ENCODE peak calls at places on chromosomes 16 and 17, in nine cellular contexts. One of them, this sample, is unnamed.

GRCh38 chr17:9475259-9475658 is 100.4 kb downstream of the STX8 start:
- DNase-seq in IMR-90: no peak
- DNase-seq in heart left ventricle: no peak
- DNase-seq in H1: no peak
- DNase-seq in GM13976: no peak
- DNase-seq in fibroblast of the aortic adventitia: peak; percentile 25
- DNase-seq in OCI-LY7: no peak
- DNase-seq in colonic mucosa: no peak
- DNase-seq in tibial nerve: no peak
- DNase-seq in this sample: no peak

GRCh38 chr16:84838383-84838948 is 18.7 kb downstream of the CRISPLD2 start:
- DNase-seq in fibroblast of the aortic adventitia: no peak
- DNase-seq in tibial nerve: no peak
- DNase-seq in GM13976: no peak
- DNase-seq in colonic mucosa: no peak
- DNase-seq in IMR-90: no peak
- DNase-seq in OCI-LY7: no peak
- DNase-seq in heart left ventricle: no peak
- DNase-seq in H1: no peak
- DNase-seq in this sample: no peak

GRCh38 chr16:48862087-48862532 is 252.1 kb upstream of the N4BP1 start:
- DNase-seq in tibial nerve: no peak
- DNase-seq in fibroblast of the aortic adventitia: peak; percentile 12
- DNase-seq in OCI-LY7: no peak
- DNase-seq in H1: peak; percentile 29
- DNase-seq in colonic mucosa: peak; percentile 17
- DNase-seq in GM13976: no peak
- DNase-seq in IMR-90: peak; percentile 80
- DNase-seq in heart left ventricle: no peak
- DNase-seq in this sample: no peak

GRCh38 chr16:84116720-84117481 is at the start of gene MBTPS1:
- DNase-seq in tibial nerve: peak; percentile 93
- DNase-seq in IMR-90: peak; percentile 97
- DNase-seq in fibroblast of the aortic adventitia: peak; percentile 96
- DNase-seq in heart left ventricle: peak; percentile 99
- DNase-seq in colonic mucosa: peak; percentile 98
- DNase-seq in GM13976: peak; percentile 98
- DNase-seq in H1: peak; percentile 91
- DNase-seq in OCI-LY7: peak; percentile 97
- DNase-seq in this sample: peak; percentile 99

GRCh38 chr16:53769185-53769584 is 65.2 kb downstream of the FTO start:
- DNase-seq in colonic mucosa: no peak
- DNase-seq in IMR-90: no peak
- DNase-seq in tibial nerve: no peak
- DNase-seq in fibroblast of the aortic adventitia: no peak
- DNase-seq in GM13976: no peak
- DNase-seq in heart left ventricle: no peak
- DNase-seq in OCI-LY7: no peak
- DNase-seq in H1: no peak
- DNase-seq in this sample: no peak

GRCh38 chr16:56689171-56689570 is 6.9 kb downstream of the MT1X start:
- DNase-seq in IMR-90: no peak
- DNase-seq in colonic mucosa: no peak
- DNase-seq in tibial nerve: no peak
- DNase-seq in H1: no peak
- DNase-seq in GM13976: no peak
- DNase-seq in fibroblast of the aortic adventitia: no peak
- DNase-seq in OCI-LY7: no peak
- DNase-seq in heart left ventricle: no peak
- DNase-seq in this sample: no peak

GRCh38 chr17:9200699-9201359 is 179.5 kb downstream of the NTN1 start:
- DNase-seq in tibial nerve: no peak
- DNase-seq in colonic mucosa: no peak
- DNase-seq in GM13976: peak; percentile 66
- DNase-seq in H1: no peak
- DNase-seq in fibroblast of the aortic adventitia: no peak
- DNase-seq in OCI-LY7: no peak
- DNase-seq in heart left ventricle: no peak
- DNase-seq in IMR-90: no peak
- DNase-seq in this sample: no peak

GRCh38 chr17:77882481-77883212 is 75.9 kb upstream of the TNRC6C start:
- DNase-seq in H1: no peak
- DNase-seq in tibial nerve: peak; percentile 40
- DNase-seq in heart left ventricle: peak; percentile 74
- DNase-seq in fibroblast of the aortic adventitia: peak; percentile 95
- DNase-seq in IMR-90: peak; percentile 61
- DNase-seq in GM13976: peak; percentile 84
- DNase-seq in OCI-LY7: peak; percentile 83
- DNase-seq in colonic mucosa: peak; percentile 51
- DNase-seq in this sample: no peak

GRCh38 chr17:55284001-55284884 is 19.5 kb downstream of the HLF start:
- DNase-seq in IMR-90: no peak
- DNase-seq in OCI-LY7: peak; percentile 13
- DNase-seq in colonic mucosa: no peak
- DNase-seq in GM13976: no peak
- DNase-seq in fibroblast of the aortic adventitia: no peak
- DNase-seq in tibial nerve: no peak
- DNase-seq in heart left ventricle: no peak
- DNase-seq in H1: no peak
- DNase-seq in this sample: no peak

GRCh38 chr16:89720520-89720858 is 209 bp downstream of the VPS9D1 start:
- DNase-seq in colonic mucosa: peak; percentile 74
- DNase-seq in tibial nerve: no peak
- DNase-seq in heart left ventricle: peak; percentile 61
- DNase-seq in OCI-LY7: no peak
- DNase-seq in H1: no peak
- DNase-seq in GM13976: no peak
- DNase-seq in IMR-90: no peak
- DNase-seq in fibroblast of the aortic adventitia: no peak
- DNase-seq in this sample: peak; percentile 68

GRCh38 chr17:8266648-8267479 is 17.8 kb downstream of the PFAS start:
- DNase-seq in fibroblast of the aortic adventitia: no peak
- DNase-seq in H1: no peak
- DNase-seq in IMR-90: no peak
- DNase-seq in OCI-LY7: no peak
- DNase-seq in GM13976: no peak
- DNase-seq in colonic mucosa: no peak
- DNase-seq in heart left ventricle: no peak
- DNase-seq in tibial nerve: no peak
- DNase-seq in this sample: no peak

GRCh38 chr17:75910699-75911098 is 6.0 kb upstream of the MRPL38 start:
- DNase-seq in H1: no peak
- DNase-seq in fibroblast of the aortic adventitia: no peak
- DNase-seq in tibial nerve: no peak
- DNase-seq in IMR-90: no peak
- DNase-seq in OCI-LY7: no peak
- DNase-seq in colonic mucosa: no peak
- DNase-seq in GM13976: no peak
- DNase-seq in heart left ventricle: no peak
- DNase-seq in this sample: no peak

GRCh38 chr16:65126845-65127624 is 5.2 kb upstream of the CDH11 start:
- DNase-seq in GM13976: no peak
- DNase-seq in IMR-90: no peak
- DNase-seq in OCI-LY7: no peak
- DNase-seq in heart left ventricle: no peak
- DNase-seq in fibroblast of the aortic adventitia: no peak
- DNase-seq in H1: no peak
- DNase-seq in colonic mucosa: no peak
- DNase-seq in tibial nerve: no peak
- DNase-seq in this sample: no peak
- TF ChIP-seq CTCF in GM13976: no peak
- TF ChIP-seq CTCF in IMR-90: peak; percentile 11
- TF ChIP-seq CTCF in OCI-LY7: peak; percentile 53
- TF ChIP-seq CTCF in heart left ventricle: peak; percentile 21
- TF ChIP-seq CTCF in fibroblast of the aortic adventitia: peak; percentile 43
- TF ChIP-seq CTCF in H1: no peak
- TF ChIP-seq CTCF in colonic mucosa: peak; percentile 17
- TF ChIP-seq CTCF in tibial nerve: no peak
- TF ChIP-seq CTCF in this sample: peak; percentile 71

GRCh38 chr17:3635474-3636153 is 436 bp downstream of the SHPK start:
- DNase-seq in colonic mucosa: peak; percentile 66
- DNase-seq in IMR-90: no peak
- DNase-seq in heart left ventricle: no peak
- DNase-seq in H1: no peak
- DNase-seq in fibroblast of the aortic adventitia: no peak
- DNase-seq in tibial nerve: no peak
- DNase-seq in GM13976: peak; percentile 50
- DNase-seq in OCI-LY7: no peak
- DNase-seq in this sample: no peak
- TF ChIP-seq CTCF in colonic mucosa: no peak
- TF ChIP-seq CTCF in IMR-90: no peak
- TF ChIP-seq CTCF in heart left ventricle: no peak
- TF ChIP-seq CTCF in H1: no peak
- TF ChIP-seq CTCF in fibroblast of the aortic adventitia: no peak
- TF ChIP-seq CTCF in tibial nerve: no peak
- TF ChIP-seq CTCF in GM13976: no peak
- TF ChIP-seq CTCF in OCI-LY7: peak; percentile 17
- TF ChIP-seq CTCF in this sample: no peak

GRCh38 chr16:25260416-25260815 is 2.8 kb upstream of the ZKSCAN2 start:
- DNase-seq in heart left ventricle: no peak
- DNase-seq in IMR-90: peak; percentile 34
- DNase-seq in colonic mucosa: no peak
- DNase-seq in OCI-LY7: no peak
- DNase-seq in GM13976: no peak
- DNase-seq in tibial nerve: no peak
- DNase-seq in H1: no peak
- DNase-seq in fibroblast of the aortic adventitia: no peak
- DNase-seq in this sample: no peak

GRCh38 chr16:25257504-25257955 is at the start of gene ZKSCAN2:
- DNase-seq in tibial nerve: peak; percentile 73
- DNase-seq in OCI-LY7: peak; percentile 92
- DNase-seq in H1: peak; percentile 54
- DNase-seq in GM13976: peak; percentile 93
- DNase-seq in heart left ventricle: peak; percentile 93
- DNase-seq in colonic mucosa: peak; percentile 94
- DNase-seq in fibroblast of the aortic adventitia: peak; percentile 84
- DNase-seq in IMR-90: peak; percentile 86
- DNase-seq in this sample: peak; percentile 74

GRCh38 chr16:25257956-25258855 is 561 bp upstream of the ZKSCAN2 start:
- DNase-seq in colonic mucosa: peak; percentile 80
- DNase-seq in tibial nerve: peak; percentile 64
- DNase-seq in heart left ventricle: peak; percentile 79
- DNase-seq in OCI-LY7: peak; percentile 90
- DNase-seq in GM13976: peak; percentile 89
- DNase-seq in IMR-90: peak; percentile 87
- DNase-seq in fibroblast of the aortic adventitia: peak; percentile 86
- DNase-seq in H1: peak; percentile 60
- DNase-seq in this sample: peak; percentile 85

GRCh38 chr16:25258856-25259179 is 1.2 kb upstream of the ZKSCAN2 start:
- DNase-seq in IMR-90: no peak
- DNase-seq in heart left ventricle: no peak
- DNase-seq in fibroblast of the aortic adventitia: no peak
- DNase-seq in H1: no peak
- DNase-seq in OCI-LY7: peak; percentile 39
- DNase-seq in tibial nerve: no peak
- DNase-seq in colonic mucosa: no peak
- DNase-seq in GM13976: no peak
- DNase-seq in this sample: no peak

GRCh38 chr16:25256821-25257503 is 683 bp downstream of the ZKSCAN2 start:
- DNase-seq in tibial nerve: no peak
- DNase-seq in OCI-LY7: peak; percentile 34
- DNase-seq in H1: no peak
- DNase-seq in heart left ventricle: peak; percentile 19
- DNase-seq in IMR-90: peak; percentile 15
- DNase-seq in GM13976: peak; percentile 28
- DNase-seq in colonic mucosa: peak; percentile 24
- DNase-seq in fibroblast of the aortic adventitia: peak; percentile 16
- DNase-seq in this sample: no peak
- TF ChIP-seq CTCF in tibial nerve: no peak
- TF ChIP-seq CTCF in OCI-LY7: peak; percentile 49
- TF ChIP-seq CTCF in H1: no peak
- TF ChIP-seq CTCF in heart left ventricle: no peak
- TF ChIP-seq CTCF in IMR-90: no peak
- TF ChIP-seq CTCF in GM13976: no peak
- TF ChIP-seq CTCF in colonic mucosa: no peak
- TF ChIP-seq CTCF in fibroblast of the aortic adventitia: peak; percentile 34
- TF ChIP-seq CTCF in this sample: no peak

GRCh38 chr17:81957691-81958432 is 3.1 kb downstream of the NOTUM start:
- DNase-seq in H1: no peak
- DNase-seq in heart left ventricle: no peak
- DNase-seq in OCI-LY7: no peak
- DNase-seq in colonic mucosa: no peak
- DNase-seq in IMR-90: no peak
- DNase-seq in fibroblast of the aortic adventitia: no peak
- DNase-seq in tibial nerve: no peak
- DNase-seq in GM13976: no peak
- DNase-seq in this sample: no peak

GRCh38 chr17:81959362-81960129 is 1.4 kb downstream of the NOTUM start:
- DNase-seq in OCI-LY7: peak; percentile 83
- DNase-seq in tibial nerve: peak; percentile 50
- DNase-seq in heart left ventricle: peak; percentile 78
- DNase-seq in colonic mucosa: peak; percentile 74
- DNase-seq in H1: no peak
- DNase-seq in fibroblast of the aortic adventitia: peak; percentile 29
- DNase-seq in IMR-90: peak; percentile 24
- DNase-seq in GM13976: peak; percentile 92
- DNase-seq in this sample: peak; percentile 65

GRCh38 chr17:81956607-81957589 is 4.1 kb downstream of the NOTUM start:
- DNase-seq in heart left ventricle: no peak
- DNase-seq in H1: no peak
- DNase-seq in OCI-LY7: no peak
- DNase-seq in colonic mucosa: no peak
- DNase-seq in tibial nerve: no peak
- DNase-seq in IMR-90: no peak
- DNase-seq in fibroblast of the aortic adventitia: no peak
- DNase-seq in GM13976: no peak
- DNase-seq in this sample: no peak

GRCh38 chr17:81960130-81960958 is 643 bp downstream of the NOTUM start:
- DNase-seq in colonic mucosa: no peak
- DNase-seq in OCI-LY7: no peak
- DNase-seq in IMR-90: no peak
- DNase-seq in GM13976: no peak
- DNase-seq in tibial nerve: no peak
- DNase-seq in heart left ventricle: no peak
- DNase-seq in H1: no peak
- DNase-seq in fibroblast of the aortic adventitia: no peak
- DNase-seq in this sample: no peak

GRCh38 chr17:81958633-81959342 is 2.2 kb downstream of the NOTUM start:
- DNase-seq in colonic mucosa: no peak
- DNase-seq in OCI-LY7: no peak
- DNase-seq in GM13976: no peak
- DNase-seq in heart left ventricle: no peak
- DNase-seq in H1: no peak
- DNase-seq in fibroblast of the aortic adventitia: no peak
- DNase-seq in IMR-90: no peak
- DNase-seq in tibial nerve: no peak
- DNase-seq in this sample: no peak
- TF ChIP-seq CTCF in colonic mucosa: no peak
- TF ChIP-seq CTCF in OCI-LY7: no peak
- TF ChIP-seq CTCF in GM13976: no peak
- TF ChIP-seq CTCF in heart left ventricle: no peak
- TF ChIP-seq CTCF in H1: no peak
- TF ChIP-seq CTCF in fibroblast of the aortic adventitia: no peak
- TF ChIP-seq CTCF in IMR-90: no peak
- TF ChIP-seq CTCF in tibial nerve: no peak
- TF ChIP-seq CTCF in this sample: peak; percentile 5

DNA sequence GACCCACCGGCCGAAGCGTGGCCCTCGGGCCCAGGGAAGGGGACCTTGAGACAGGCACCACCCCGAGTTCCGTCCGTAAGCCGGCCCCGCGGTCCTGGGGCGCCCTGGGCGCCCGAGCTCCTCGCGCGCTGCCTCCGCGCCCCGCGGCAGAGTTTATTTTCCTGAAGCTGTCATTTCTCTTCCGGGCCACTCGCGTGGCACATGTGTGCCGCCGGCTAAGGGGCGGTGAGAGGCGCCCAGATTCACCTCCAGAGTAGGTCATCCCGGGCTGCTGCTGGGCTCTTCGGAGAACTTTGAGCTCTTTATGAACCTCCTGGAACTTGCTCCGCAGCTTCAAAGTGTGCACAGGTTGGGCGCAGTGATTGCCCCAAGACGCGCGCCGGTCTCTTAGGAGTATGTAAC is 489 bp downstream of the ZC3H18 start:
- DNase-seq in colonic mucosa: peak; percentile 42
- DNase-seq in GM13976: no peak
- DNase-seq in H1: no peak
- DNase-seq in tibial nerve: no peak
- DNase-seq in fibroblast of the aortic adventitia: no peak
- DNase-seq in heart left ventricle: no peak
- DNase-seq in OCI-LY7: peak; percentile 49
- DNase-seq in IMR-90: no peak
- DNase-seq in this sample: no peak
- TF ChIP-seq CTCF in colonic mucosa: no peak
- TF ChIP-seq CTCF in GM13976: no peak
- TF ChIP-seq CTCF in H1: no peak
- TF ChIP-seq CTCF in tibial nerve: no peak
- TF ChIP-seq CTCF in fibroblast of the aortic adventitia: no peak
- TF ChIP-seq CTCF in heart left ventricle: no peak
- TF ChIP-seq CTCF in OCI-LY7: no peak
- TF ChIP-seq CTCF in IMR-90: no peak
- TF ChIP-seq CTCF in this sample: no peak